ENCODE peak calls at places on chromosomes 1 and 21, in eight cellular contexts. V is thoracic aorta, O is brain microvascular endothelial cell, M is HFF-Myc, D is small intestine, Q is transverse colon, G is right cardiac atrium, W is stomach. H is an unnamed sample.

GRCh38 chr1:228095938-228096337 is 7.2 kb downstream of the C1orf35 start:
- DNase-seq in V (no peak), O (no peak), M (no peak), D (no peak), Q (no peak), G (no peak), W (no peak), H (no peak)

GRCh38 chr1:225944951-225945350 is 3.9 kb upstream of the LEFTY2 start:
- DNase-seq in V (no peak), O (no peak), M (no peak), D (no peak), Q (no peak), G (no peak), W (no peak), H (no peak)

GRCh38 chr1:2290595-2291510 is 62.7 kb downstream of the SKI start:
- DNase-seq in V (peak; percentile 78), O (peak; percentile 94), M (peak; percentile 92), D (peak; percentile 56), Q (peak; percentile 82), G (peak; percentile 87), W (peak; percentile 74), H (peak; percentile 99)

GRCh38 chr1:240404286-240404685 is 207.7 kb downstream of the GREM2 start:
- DNase-seq in V (no peak), O (no peak), M (no peak), D (no peak), Q (no peak), G (no peak), W (no peak), H (no peak)

GRCh38 chr1:30519201-30519763 is 204.1 kb downstream of the MATN1 start:
- DNase-seq in V (no peak), O (no peak), M (no peak), D (no peak), Q (no peak), G (no peak), W (no peak), H (no peak)

GRCh38 chr1:31181515-31182343 is 58.0 kb downstream of the NKAIN1 start:
- DNase-seq in V (no peak), O (peak; percentile 29), M (no peak), D (peak; percentile 53), Q (peak; percentile 61), G (peak; percentile 54), W (peak; percentile 36), H (peak; percentile 14)

GRCh38 chr1:54570161-54570560 is 22.1 kb downstream of the ACOT11 start:
- DNase-seq in V (no peak), O (no peak), M (no peak), D (no peak), Q (no peak), G (no peak), W (no peak), H (no peak)

GRCh38 chr1:156114919-156115513 is 505 bp downstream of the LMNA start:
- DNase-seq in V (no peak), O (no peak), M (no peak), D (no peak), Q (no peak), G (peak; percentile 50), W (peak; percentile 57), H (no peak)

GRCh38 chr1:27406354-27406665 is 13.9 kb downstream of the GPR3 start:
- DNase-seq in V (no peak), O (no peak), M (no peak), D (no peak), Q (no peak), G (no peak), W (no peak), H (no peak)

GRCh38 chr1:67791686-67792475 is 41.4 kb downstream of the GNG12 start:
- DNase-seq in V (peak; percentile 12), O (peak; percentile 88), M (peak; percentile 70), D (no peak), Q (no peak), G (no peak), W (no peak), H (peak; percentile 91)

GRCh38 chr1:214338212-214338611 is 57.3 kb downstream of the SMYD2 start:
- DNase-seq in V (no peak), O (no peak), M (no peak), D (no peak), Q (no peak), G (no peak), W (no peak), H (no peak)

GRCh38 chr1:77872645-77873044 is 15.8 kb upstream of the NEXN start:
- DNase-seq in V (no peak), O (no peak), M (no peak), D (no peak), Q (no peak), G (no peak), W (no peak), H (no peak)

GRCh38 chr1:213135572-213135971 is 84.5 kb downstream of the RPS6KC1 start:
- DNase-seq in V (no peak), O (no peak), M (no peak), D (peak; percentile 12), Q (no peak), G (no peak), W (no peak), H (peak; percentile 61)

GRCh38 chr1:225143001-225143400 is 213.5 kb downstream of the DNAH14 start:
- DNase-seq in V (no peak), O (no peak), M (no peak), D (no peak), Q (no peak), G (no peak), W (no peak), H (no peak)

GRCh38 chr1:14825396-14825795 is 226.9 kb downstream of the KAZN start:
- DNase-seq in V (no peak), O (no peak), M (no peak), D (no peak), Q (no peak), G (no peak), W (no peak), H (no peak)

GRCh38 chr1:181630838-181631237 is 147.5 kb downstream of the CACNA1E start:
- DNase-seq in V (no peak), O (no peak), M (no peak), D (no peak), Q (no peak), G (no peak), W (peak; percentile 91), H (no peak)

GRCh38 chr21:34133802-34134201 is 60.4 kb downstream of the MRPS6 start:
- DNase-seq in V (no peak), O (no peak), M (no peak), D (no peak), Q (no peak), G (no peak), W (no peak), H (no peak)

GRCh38 chr1:184044603-184045376 is 6.7 kb upstream of the TSEN15 start:
- DNase-seq in V (no peak), O (no peak), M (no peak), D (no peak), Q (no peak), G (no peak), W (no peak), H (no peak)

GRCh38 chr1:116515702-116516101 is 55.1 kb downstream of the CD58 start:
- DNase-seq in V (no peak), O (no peak), M (no peak), D (no peak), Q (no peak), G (no peak), W (no peak), H (no peak)

GRCh38 chr1:47759581-47760247 is 237.5 kb downstream of the TRABD2B start:
- DNase-seq in V (no peak), O (no peak), M (no peak), D (no peak), Q (peak; percentile 3), G (no peak), W (no peak), H (no peak)

GRCh38 chr1:239951518-239952130 is 140.1 kb upstream of the FMN2 start:
- DNase-seq in V (peak; percentile 28), O (peak; percentile 75), M (peak; percentile 35), D (peak; percentile 76), Q (peak; percentile 65), G (peak; percentile 51), W (peak; percentile 75), H (peak; percentile 85)

DNA sequence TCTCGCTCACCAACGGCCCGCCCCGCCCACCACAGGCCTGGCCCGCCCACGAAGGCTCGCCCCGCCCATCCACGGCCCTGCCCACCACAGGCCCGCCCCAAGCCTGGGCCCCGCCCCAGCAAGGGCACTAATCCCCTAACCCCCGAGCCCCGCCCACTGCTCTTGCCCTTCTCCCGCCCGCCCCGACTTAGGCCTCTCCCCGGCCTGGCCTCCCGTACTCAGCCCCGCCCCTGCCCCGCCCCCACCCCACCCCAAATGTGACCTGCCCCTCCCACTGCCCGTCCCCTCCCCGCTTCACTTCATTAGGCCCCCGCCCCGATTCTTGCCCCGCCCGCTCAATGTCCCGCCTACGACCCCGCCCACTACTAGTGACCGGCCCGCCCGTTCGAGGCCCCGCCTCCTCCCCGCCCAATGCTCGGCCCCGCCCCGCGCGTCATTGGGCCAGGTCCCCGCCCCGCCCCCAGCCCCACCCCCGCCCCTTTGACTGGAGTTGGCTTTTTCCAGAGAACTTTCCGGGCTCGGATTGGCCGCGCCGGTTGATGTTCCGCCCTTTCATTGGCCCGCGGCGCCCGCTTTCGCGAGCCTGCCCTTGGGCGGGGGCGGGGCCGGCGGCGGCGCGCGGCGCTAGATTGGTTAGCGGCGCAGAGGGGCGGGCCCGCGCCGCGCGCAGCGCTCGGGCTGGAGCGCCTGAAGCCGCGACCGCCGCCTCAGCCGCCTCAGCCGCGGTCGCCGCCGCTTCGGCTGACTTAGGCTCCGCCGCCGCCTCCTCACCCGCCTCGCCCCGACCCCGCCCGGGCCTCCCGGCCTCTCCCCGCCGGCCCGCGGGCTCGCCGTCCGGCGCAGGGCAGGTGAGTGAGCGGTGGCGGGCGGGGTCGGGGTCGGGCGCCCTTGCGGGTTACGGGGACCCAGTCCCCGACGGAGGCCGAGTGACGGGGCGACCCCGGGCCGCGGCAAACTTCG is at the start of gene PCBP3:
- DNase-seq in V (peak; percentile 96), O (peak; percentile 93), M (peak; percentile 38), D (peak; percentile 92), Q (peak; percentile 98), G (peak; percentile 97), W (peak; percentile 96), H (peak; percentile 89)
- H3K4me3 ChIP-seq in V (peak within 1 kb of the TSS; percentile 67), O (peak within 1 kb of the TSS; percentile 49), M (no peak within 1 kb of the TSS), D (peak within 1 kb of the TSS; percentile 38), Q (peak within 1 kb of the TSS; percentile 26), G (peak within 1 kb of the TSS; percentile 95), W (peak within 1 kb of the TSS; percentile 68), H (peak within 1 kb of the TSS; percentile 28)

GRCh38 chr1:7921766-7922165 is 18.9 kb downstream of the TNFRSF9 start:
- DNase-seq in V (no peak), O (no peak), M (no peak), D (no peak), Q (no peak), G (no peak), W (no peak), H (no peak)
- H3K4me3 ChIP-seq in V (peak overlapping the region; percentile 61), O (no peak overlapping the region), M (no peak overlapping the region), D (no peak overlapping the region), Q (no peak overlapping the region), G (no peak overlapping the region), W (no peak overlapping the region), H (no peak overlapping the region)

GRCh38 chr1:167618789-167619188 is 11.2 kb upstream of the RCSD1 start:
- DNase-seq in V (no peak), O (no peak), M (no peak), D (no peak), Q (no peak), G (no peak), W (no peak), H (no peak)
- H3K4me3 ChIP-seq in V (no peak overlapping the region), O (no peak overlapping the region), M (no peak overlapping the region), D (no peak overlapping the region), Q (no peak overlapping the region), G (no peak overlapping the region), W (no peak overlapping the region), H (no peak overlapping the region)

DNA sequence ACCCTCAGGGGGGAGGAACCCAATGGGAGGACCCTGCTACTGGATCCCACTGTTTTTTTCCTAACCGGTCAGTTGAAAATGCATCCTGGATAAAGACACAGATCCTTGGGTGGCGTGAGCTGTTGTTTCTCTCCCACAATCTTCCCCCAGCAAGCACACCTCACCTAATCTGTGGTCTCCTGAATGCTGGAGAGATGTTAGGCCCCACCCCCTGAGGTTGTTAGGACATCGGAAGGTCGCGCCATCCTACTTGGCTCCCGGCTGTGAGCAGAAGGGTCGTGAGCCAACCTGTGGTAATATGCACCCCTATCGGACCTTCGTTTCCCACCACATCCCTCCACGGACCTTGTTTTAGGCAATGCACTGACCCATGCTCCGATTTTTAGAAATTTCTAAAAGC is 89.9 kb upstream of the IPO9 start:
- DNase-seq in V (no peak), O (no peak), M (no peak), D (no peak), Q (no peak), G (no peak), W (no peak), H (no peak)
- H3K4me3 ChIP-seq in V (peak overlapping the region; percentile 86), O (peak overlapping the region; percentile 72), M (peak overlapping the region; percentile 36), D (peak overlapping the region; percentile 65), Q (peak overlapping the region; percentile 70), G (peak overlapping the region; percentile 75), W (peak overlapping the region; percentile 77), H (peak overlapping the region; percentile 42)

H was measured in foreskin fibroblast.